ENCODE peak calls at places on chromosomes 12 and 14, in four cellular contexts. One of them, this sample, is unnamed.

GRCh38 chr12:79934309-79935020 is 432 bp downstream of the PPP1R12A start:
- DNase-seq in HuH-7: peak; percentile 24
- DNase-seq in stimulated activated CD8-positive, alpha-beta memory T cell treated with anti-CD3 and anti-CD28 coated beads, Interleukin-4, amount 100 ng/mL, for 1 hour: peak; percentile 6
- DNase-seq in activated naive CD4-positive, alpha-beta T cell treated with anti-CD3 and anti-CD28 coated beads, Interleukin-2, amount 10 ng/mL, durations not matched to agents 7 days and 5 days: peak; percentile 69
- DNase-seq in this sample: no peak

GRCh38 chr12:107355612-107356011 is 262.3 kb upstream of the CRY1 start:
- DNase-seq in stimulated activated CD8-positive, alpha-beta memory T cell treated with anti-CD3 and anti-CD28 coated beads, Interleukin-4, amount 100 ng/mL, for 1 hour: no peak
- DNase-seq in activated naive CD4-positive, alpha-beta T cell treated with anti-CD3 and anti-CD28 coated beads, Interleukin-2, amount 10 ng/mL, durations not matched to agents 7 days and 5 days: no peak
- DNase-seq in HuH-7: no peak
- DNase-seq in this sample: no peak

GRCh38 chr14:68340262-68340661 is 452.6 kb downstream of the ZFP36L1 start:
- DNase-seq in activated naive CD4-positive, alpha-beta T cell treated with anti-CD3 and anti-CD28 coated beads, Interleukin-2, amount 10 ng/mL, durations not matched to agents 7 days and 5 days: no peak
- DNase-seq in stimulated activated CD8-positive, alpha-beta memory T cell treated with anti-CD3 and anti-CD28 coated beads, Interleukin-4, amount 100 ng/mL, for 1 hour: no peak
- DNase-seq in HuH-7: no peak
- DNase-seq in this sample: no peak

GRCh38 chr14:52863339-52863700 is 71.9 kb upstream of the GNPNAT1 start:
- DNase-seq in HuH-7: no peak
- DNase-seq in stimulated activated CD8-positive, alpha-beta memory T cell treated with anti-CD3 and anti-CD28 coated beads, Interleukin-4, amount 100 ng/mL, for 1 hour: no peak
- DNase-seq in activated naive CD4-positive, alpha-beta T cell treated with anti-CD3 and anti-CD28 coated beads, Interleukin-2, amount 10 ng/mL, durations not matched to agents 7 days and 5 days: no peak
- DNase-seq in this sample: no peak

GRCh38 chr12:53543539-53543938 is 36.3 kb upstream of the NPFF start:
- DNase-seq in HuH-7: peak; percentile 56
- DNase-seq in stimulated activated CD8-positive, alpha-beta memory T cell treated with anti-CD3 and anti-CD28 coated beads, Interleukin-4, amount 100 ng/mL, for 1 hour: peak; percentile 10
- DNase-seq in activated naive CD4-positive, alpha-beta T cell treated with anti-CD3 and anti-CD28 coated beads, Interleukin-2, amount 10 ng/mL, durations not matched to agents 7 days and 5 days: peak; percentile 70
- DNase-seq in this sample: peak; percentile 79

GRCh38 chr12:19946549-19946948 is 421.8 kb upstream of the PDE3A start:
- DNase-seq in activated naive CD4-positive, alpha-beta T cell treated with anti-CD3 and anti-CD28 coated beads, Interleukin-2, amount 10 ng/mL, durations not matched to agents 7 days and 5 days: no peak
- DNase-seq in stimulated activated CD8-positive, alpha-beta memory T cell treated with anti-CD3 and anti-CD28 coated beads, Interleukin-4, amount 100 ng/mL, for 1 hour: no peak
- DNase-seq in HuH-7: no peak
- DNase-seq in this sample: no peak

GRCh38 chr14:52124791-52125661 is 56.2 kb upstream of the NID2 start:
- DNase-seq in stimulated activated CD8-positive, alpha-beta memory T cell treated with anti-CD3 and anti-CD28 coated beads, Interleukin-4, amount 100 ng/mL, for 1 hour: no peak
- DNase-seq in HuH-7: no peak
- DNase-seq in activated naive CD4-positive, alpha-beta T cell treated with anti-CD3 and anti-CD28 coated beads, Interleukin-2, amount 10 ng/mL, durations not matched to agents 7 days and 5 days: no peak
- DNase-seq in this sample: no peak

GRCh38 chr12:113262710-113263109 is 41.4 kb downstream of the TPCN1 start:
- DNase-seq in stimulated activated CD8-positive, alpha-beta memory T cell treated with anti-CD3 and anti-CD28 coated beads, Interleukin-4, amount 100 ng/mL, for 1 hour: no peak
- DNase-seq in activated naive CD4-positive, alpha-beta T cell treated with anti-CD3 and anti-CD28 coated beads, Interleukin-2, amount 10 ng/mL, durations not matched to agents 7 days and 5 days: no peak
- DNase-seq in HuH-7: no peak
- DNase-seq in this sample: no peak

GRCh38 chr12:6950944-6951540 is at the start of gene PTPN6:
- DNase-seq in activated naive CD4-positive, alpha-beta T cell treated with anti-CD3 and anti-CD28 coated beads, Interleukin-2, amount 10 ng/mL, durations not matched to agents 7 days and 5 days: peak; percentile 80
- DNase-seq in stimulated activated CD8-positive, alpha-beta memory T cell treated with anti-CD3 and anti-CD28 coated beads, Interleukin-4, amount 100 ng/mL, for 1 hour: no peak
- DNase-seq in HuH-7: no peak
- DNase-seq in this sample: no peak